ENCODE peak calls at places on chromosomes 12 and 14, in four cellular contexts. C is globus pallidus, G is EL, S is NCI-H1930. M is an unnamed sample.

GRCh38 chr14:93957751-93958566 is 18.4 kb downstream of the ASB2 start:
- DNase-seq in C (no peak), G (no peak), S (no peak), M (no peak)

GRCh38 chr12:103852498-103852992 is 11.5 kb upstream of the NT5DC3 start:
- DNase-seq in C (no peak), G (no peak), S (peak), M (peak)

GRCh38 chr12:89882051-89882450 is 173.4 kb upstream of the ATP2B1 start:
- DNase-seq in C (no peak), G (peak), S (no peak), M (no peak)

GRCh38 chr12:95763809-95764253 is 26.7 kb downstream of the NTN4 start:
- DNase-seq in C (no peak), G (peak), S (no peak), M (no peak)

GRCh38 chr12:45660330-45660729 is 69.2 kb upstream of the ARID2 start:
- DNase-seq in C (no peak), G (peak), S (no peak), M (no peak)

GRCh38 chr12:54376596-54377468 is 7.7 kb downstream of the ZNF385A start:
- DNase-seq in C (no peak), G (no peak), S (no peak), M (no peak)

GRCh38 chr14:52429451-52429850 is 115.3 kb downstream of the PTGER2 start:
- DNase-seq in C (no peak), G (no peak), S (no peak), M (no peak)

GRCh38 chr14:83478741-83479140 is 1945.1 kb upstream of the SEL1L start:
- DNase-seq in C (no peak), G (peak), S (no peak), M (no peak)

GRCh38 chr12:118109088-118109487 is 5.3 kb upstream of the VSIG10 start:
- DNase-seq in C (no peak), G (no peak), S (no peak), M (no peak)

GRCh38 chr12:62957233-62957953 is 22.4 kb upstream of the PPM1H start:
- DNase-seq in C (no peak), G (no peak), S (no peak), M (no peak)

GRCh38 chr12:113231275-113232231 is 10.3 kb downstream of the TPCN1 start:
- DNase-seq in C (no peak), G (peak), S (no peak), M (no peak)

GRCh38 chr14:91649930-91650329 is 82.0 kb downstream of the CATSPERB start:
- DNase-seq in C (peak), G (peak), S (no peak), M (no peak)

GRCh38 chr14:49479432-49479831 is 106.7 kb downstream of the RPS29 start:
- DNase-seq in C (no peak), G (no peak), S (no peak), M (no peak)

GRCh38 chr12:115785548-115785947 is 491.9 kb downstream of the MED13L start:
- DNase-seq in C (no peak), G (no peak), S (no peak), M (no peak)

GRCh38 chr12:3119745-3120660 is 42.8 kb downstream of the TSPAN9 start:
- DNase-seq in C (no peak), G (peak), S (no peak), M (no peak)

M was measured in NCI-H1436.